ENCODE peak calls at places on chromosome 10, in seven cellular contexts. N, I, C, W, A, M and Y are unnamed samples.

GRCh38 chr10:59257224-59257623 is 80.8 kb downstream of the PHYHIPL start:
- DNase-seq in N (no peak), W (no peak), A (no peak), I (no peak), M (no peak), C (no peak), Y (no peak)

GRCh38 chr10:86292462-86293322 is 73.9 kb downstream of the GRID1 start:
- DNase-seq in M (no peak), A (no peak), N (no peak), I (no peak), W (no peak), C (no peak), Y (no peak)

GRCh38 chr10:31617133-31617532 is 298.1 kb downstream of the ZEB1 start:
- DNase-seq in N (no peak), W (no peak), C (no peak), I (no peak), A (no peak), M (no peak), Y (no peak)

GRCh38 chr10:58898854-58899573 is 277.4 kb upstream of the PHYHIPL start:
- DNase-seq in W (no peak), A (no peak), M (no peak), I (no peak), N (no peak), C (no peak), Y (no peak)

GRCh38 chr10:58299580-58299979 is 30.6 kb downstream of the CISD1 start:
- DNase-seq in I (no peak), A (peak; percentile 70), M (peak; percentile 48), N (peak; percentile 52), C (peak; percentile 62), W (peak; percentile 37), Y (peak; percentile 23)

GRCh38 chr10:46558141-46558410 is 1.6 kb upstream of the GPRIN2 start:
- DNase-seq in A (no peak), W (no peak), I (no peak), N (no peak), M (no peak), C (no peak), Y (no peak)

GRCh38 chr10:26435852-26436251 is 2.3 kb upstream of the APBB1IP start:
- DNase-seq in N (no peak), A (no peak), W (no peak), I (no peak), C (no peak), M (no peak), Y (no peak)

GRCh38 chr10:119139464-119140067 is 25.9 kb downstream of the SFXN4 start:
- DNase-seq in N (peak; percentile 59), W (no peak), I (peak; percentile 8), A (peak; percentile 44), C (peak; percentile 51), M (peak; percentile 41), Y (no peak)

GRCh38 chr10:78181381-78182055 is 147.9 kb downstream of the RPS24 start:
- DNase-seq in I (no peak), W (no peak), N (no peak), A (no peak), M (no peak), C (no peak), Y (no peak)

GRCh38 chr10:78178940-78179339 is 145.3 kb downstream of the RPS24 start:
- DNase-seq in M (no peak), A (no peak), W (peak; percentile 46), I (no peak), N (peak; percentile 71), C (no peak), Y (no peak)

GRCh38 chr10:102068216-102068615 is 3.1 kb downstream of the HPS6 start:
- DNase-seq in C (no peak), I (no peak), A (no peak), N (no peak), W (peak; percentile 62), M (no peak), Y (no peak)

GRCh38 chr10:117684673-117685211 is 142.2 kb downstream of the EMX2 start:
- DNase-seq in C (no peak), W (peak; percentile 43), A (peak; percentile 53), N (no peak), I (no peak), M (no peak), Y (peak; percentile 12)

GRCh38 chr10:121216721-121217181 is 365.6 kb downstream of the WDR11 start:
- DNase-seq in N (no peak), I (no peak), A (no peak), W (peak; percentile 32), C (no peak), M (no peak), Y (no peak)

GRCh38 chr10:3837909-3838722 is 53.1 kb upstream of the KLF6 start:
- DNase-seq in M (no peak), W (no peak), N (no peak), I (no peak), C (no peak), A (no peak), Y (no peak)

GRCh38 chr10:89352802-89353201 is 25.0 kb downstream of the IFIT3 start:
- DNase-seq in I (no peak), M (no peak), N (no peak), A (no peak), C (no peak), W (no peak), Y (no peak)

GRCh38 chr10:114393886-114394285 is 10.4 kb downstream of the AFAP1L2 start:
- DNase-seq in C (no peak), I (no peak), A (no peak), M (no peak), W (no peak), N (no peak), Y (no peak)

GRCh38 chr10:78772486-78772885 is 296.3 kb upstream of the ZMIZ1 start:
- DNase-seq in I (no peak), W (no peak), N (no peak), M (no peak), A (no peak), C (no peak), Y (no peak)

GRCh38 chr10:28332699-28333098 is 29.8 kb upstream of the MPP7 start:
- DNase-seq in A (no peak), C (no peak), M (no peak), I (no peak), N (no peak), W (no peak), Y (no peak)

GRCh38 chr10:131494451-131494850 is 182.9 kb upstream of the TCERG1L start:
- DNase-seq in C (no peak), I (no peak), W (no peak), A (no peak), M (no peak), N (no peak), Y (no peak)

GRCh38 chr10:116170815-116171250 is 102.2 kb downstream of the GFRA1 start:
- DNase-seq in N (no peak), A (no peak), M (no peak), I (no peak), W (no peak), C (no peak), Y (no peak)

GRCh38 chr10:132879408-132880147 is 62.8 kb downstream of the CFAP46 start:
- DNase-seq in C (no peak), A (peak; percentile 32), N (peak; percentile 66), M (no peak), I (no peak), W (peak; percentile 28), Y (no peak)

GRCh38 chr10:33211123-33211878 is 123.2 kb downstream of the NRP1 start:
- DNase-seq in A (peak; percentile 22), W (peak; percentile 76), I (no peak), M (no peak), C (no peak), N (no peak), Y (no peak)

GRCh38 chr10:27525819-27526218 is 21.7 kb downstream of the RAB18 start:
- DNase-seq in A (no peak), N (no peak), W (no peak), M (no peak), C (no peak), I (no peak), Y (no peak)

GRCh38 chr10:21084700-21085099 is 187.6 kb upstream of the NEBL start:
- DNase-seq in A (no peak), W (no peak), I (no peak), N (no peak), C (no peak), M (no peak), Y (no peak)

GRCh38 chr10:88880287-88881094 is 446 bp downstream of the STAMBPL1 start:
- DNase-seq in A (peak; percentile 89), N (peak; percentile 79), M (peak; percentile 50), I (peak; percentile 29), W (peak; percentile 92), C (peak; percentile 69), Y (peak; percentile 33)

GRCh38 chr10:96043157-96043894 is at the start of gene CCNJ:
- DNase-seq in N (peak; percentile 91), W (peak; percentile 94), M (peak; percentile 70), A (peak; percentile 92), I (peak; percentile 65), C (peak; percentile 93), Y (peak; percentile 62)

GRCh38 chr10:91590142-91590903 is 42.5 kb downstream of the PPP1R3C start:
- DNase-seq in C (peak; percentile 57), M (no peak), A (peak; percentile 35), N (no peak), W (peak; percentile 57), I (no peak), Y (no peak)

GRCh38 chr10:33441561-33441960 is 107.1 kb upstream of the NRP1 start:
- DNase-seq in W (no peak), A (no peak), N (no peak), M (no peak), I (no peak), C (no peak), Y (no peak)

GRCh38 chr10:5460468-5461200 is 38.7 kb downstream of the CALML5 start:
- DNase-seq in C (no peak), M (no peak), A (no peak), I (no peak), N (no peak), W (no peak), Y (peak; percentile 25)

GRCh38 chr10:30786131-30786530 is 156.6 kb upstream of the LYZL2 start:
- DNase-seq in N (no peak), I (no peak), W (no peak), M (no peak), A (no peak), C (no peak), Y (no peak)

GRCh38 chr10:36446873-36447272 is 678.5 kb upstream of the ANKRD30A start:
- DNase-seq in C (no peak), I (no peak), A (no peak), W (peak; percentile 88), M (no peak), N (no peak), Y (peak; percentile 69)

GRCh38 chr10:36721851-36722250 is 403.5 kb upstream of the ANKRD30A start:
- DNase-seq in C (no peak), N (no peak), I (no peak), W (no peak), A (no peak), M (no peak), Y (no peak)

GRCh38 chr10:11403116-11403515 is 208.3 kb downstream of the USP6NL start:
- DNase-seq in W (no peak), M (peak; percentile 35), I (peak; percentile 21), C (no peak), N (no peak), A (no peak), Y (no peak)

GRCh38 chr10:112972606-112973005 is 22.6 kb downstream of the TCF7L2 start:
- DNase-seq in I (no peak), C (no peak), N (no peak), A (no peak), W (no peak), M (no peak), Y (no peak)

GRCh38 chr10:58963101-58963534 is 213.3 kb upstream of the PHYHIPL start:
- DNase-seq in N (peak; percentile 59), A (no peak), C (no peak), W (no peak), I (no peak), M (no peak), Y (no peak)

GRCh38 chr10:14751576-14752330 is 22.9 kb downstream of the FAM107B start:
- DNase-seq in A (peak; percentile 43), C (no peak), I (no peak), N (no peak), W (peak; percentile 82), M (no peak), Y (no peak)

GRCh38 chr10:7908541-7909210 is 90.4 kb downstream of the TAF3 start:
- DNase-seq in W (peak; percentile 46), M (no peak), N (no peak), I (no peak), C (no peak), A (no peak), Y (no peak)